ENCODE peak calls at places on chromosomes 7 and 10, in six cellular contexts. A, G, P, X, E and Q are unnamed samples.

GRCh38 chr10:89144836-89145235 is 62.3 kb downstream of the CH25H start:
- DNase-seq in A (no peak), G (no peak), P (no peak), X (no peak), E (no peak), Q (no peak)

GRCh38 chr10:131207584-131208532 is 103.7 kb downstream of the TCERG1L start:
- DNase-seq in A (no peak), G (peak), P (no peak), X (no peak), E (no peak), Q (peak)

GRCh38 chr7:27191716-27192545 is 6.9 kb upstream of the HOXA11 start:
- DNase-seq in A (no peak), G (peak), P (no peak), X (no peak), E (no peak), Q (peak)

GRCh38 chr10:126210051-126210651 is 178.1 kb downstream of the ADAM12 start:
- DNase-seq in A (no peak), G (no peak), P (no peak), X (no peak), E (no peak), Q (no peak)

GRCh38 chr7:79495544-79496272 is 42.2 kb upstream of the MAGI2 start:
- DNase-seq in A (no peak), G (no peak), P (no peak), X (no peak), E (no peak), Q (no peak)

GRCh38 chr7:72481934-72482333 is 69.8 kb upstream of the CALN1 start:
- DNase-seq in A (no peak), G (no peak), P (no peak), X (no peak), E (no peak), Q (no peak)

GRCh38 chr7:108846471-108846870 is 276.8 kb downstream of the DNAJB9 start:
- DNase-seq in A (no peak), G (no peak), P (no peak), X (no peak), E (no peak), Q (no peak)

GRCh38 chr7:22357311-22358175 is 589 bp upstream of the RAPGEF5 start:
- DNase-seq in A (no peak), G (no peak), P (no peak), X (no peak), E (peak), Q (no peak)

GRCh38 chr10:3803884-3804741 is 19.1 kb upstream of the KLF6 start:
- DNase-seq in A (peak), G (no peak), P (no peak), X (no peak), E (no peak), Q (no peak)

GRCh38 chr10:120394446-120394845 is 62.6 kb upstream of the PLPP4 start:
- DNase-seq in A (no peak), G (no peak), P (no peak), X (no peak), E (no peak), Q (no peak)

GRCh38 chr7:2623698-2624014 is 8.1 kb upstream of the TTYH3 start:
- DNase-seq in A (no peak), G (no peak), P (no peak), X (no peak), E (no peak), Q (no peak)

GRCh38 chr7:85719981-85720963 is 533.4 kb upstream of the SEMA3D start:
- DNase-seq in A (no peak), G (no peak), P (no peak), X (no peak), E (peak), Q (no peak)

GRCh38 chr7:151847681-151848081 is 29.2 kb downstream of the PRKAG2 start:
- DNase-seq in A (no peak), G (peak), P (no peak), X (no peak), E (no peak), Q (no peak)